ENCODE peak calls at places on chromosomes 12 and 14, in five cellular contexts. Q, G, T, Y and F are unnamed samples.

GRCh38 chr14:61461808-61462275 is 140.5 kb downstream of the PRKCH start:
- DNase-seq in Q (peak; percentile 73), G (peak; percentile 68), T (peak; percentile 80), Y (peak; percentile 60), F (peak; percentile 70)

GRCh38 chr14:62269204-62269603 is 507.0 kb downstream of the SNAPC1 start:
- DNase-seq in Q (no peak), G (no peak), T (no peak), Y (no peak), F (peak; percentile 6)

GRCh38 chr12:2301531-2302461 is 249.0 kb downstream of the CACNA1C start:
- DNase-seq in Q (no peak), G (no peak), T (no peak), Y (no peak), F (no peak)

GRCh38 chr14:51546603-51547258 is 105.0 kb upstream of the FRMD6 start:
- DNase-seq in Q (no peak), G (no peak), T (no peak), Y (no peak), F (no peak)

GRCh38 chr14:82642425-82642824 is 1108.8 kb upstream of the SEL1L start:
- DNase-seq in Q (peak; percentile 5), G (no peak), T (no peak), Y (peak; percentile 23), F (no peak)

GRCh38 chr14:39431416-39432178 is 636 bp downstream of the FBXO33 start:
- DNase-seq in Q (peak; percentile 16), G (peak; percentile 51), T (peak; percentile 50), Y (peak; percentile 35), F (peak; percentile 68)

GRCh38 chr14:68816183-68816942 is 23.5 kb upstream of the ZFP36L1 start:
- DNase-seq in Q (peak; percentile 93), G (peak; percentile 63), T (peak; percentile 89), Y (peak; percentile 87), F (peak; percentile 84)

GRCh38 chr14:65103150-65103760 is 938 bp upstream of the MAX start:
- DNase-seq in Q (peak; percentile 32), G (peak; percentile 24), T (no peak), Y (peak; percentile 44), F (peak; percentile 84)

GRCh38 chr14:90671382-90671781 is 144.8 kb downstream of the TTC7B start:
- DNase-seq in Q (no peak), G (no peak), T (peak; percentile 27), Y (no peak), F (no peak)

GRCh38 chr12:2693204-2693860 is 101.4 kb upstream of the FKBP4 start:
- DNase-seq in Q (no peak), G (no peak), T (no peak), Y (no peak), F (peak; percentile 31)

GRCh38 chr12:116406529-116406928 is 129.0 kb upstream of the MED13L start:
- DNase-seq in Q (peak; percentile 90), G (peak; percentile 71), T (no peak), Y (peak; percentile 55), F (peak; percentile 100)

GRCh38 chr12:79400481-79400880 is 290.3 kb downstream of the PAWR start:
- DNase-seq in Q (no peak), G (no peak), T (no peak), Y (no peak), F (no peak)

DNA sequence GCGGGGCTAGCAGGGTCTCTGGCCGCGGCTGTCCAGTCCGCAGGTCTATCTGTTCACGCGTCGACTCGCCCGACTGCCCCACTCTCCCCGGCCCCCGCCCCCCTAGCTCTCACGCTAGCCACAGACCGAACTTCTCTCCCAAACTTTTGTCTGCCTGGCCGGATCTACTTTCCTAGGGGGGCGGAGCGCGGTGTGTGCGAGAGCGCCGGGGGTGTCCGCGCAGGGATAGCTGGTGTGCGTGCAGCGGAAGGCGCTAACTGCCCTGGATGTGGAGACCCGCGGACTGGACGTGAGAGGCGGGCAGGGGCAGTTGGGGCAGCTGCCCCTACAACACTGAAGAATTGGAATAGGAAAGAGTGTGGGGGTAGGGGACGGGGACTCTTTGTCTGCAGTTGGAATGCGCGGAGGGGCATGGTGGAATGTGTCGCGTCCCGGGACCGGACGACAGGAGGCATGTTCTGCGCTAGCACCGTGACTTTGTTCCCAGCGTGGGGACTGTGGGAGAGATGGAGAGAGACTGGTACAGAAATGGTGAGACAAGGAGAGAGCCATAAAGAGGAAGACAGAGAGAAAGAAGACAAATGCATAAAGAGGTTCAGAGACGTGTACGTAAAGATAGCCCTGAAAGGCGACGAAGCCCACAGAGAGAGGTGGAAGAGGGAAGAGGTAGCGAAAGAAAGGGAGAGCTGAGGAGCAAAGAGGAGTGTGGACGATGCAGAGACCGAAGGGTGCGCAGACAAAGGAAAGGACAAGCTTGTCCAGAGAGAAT is at the start of gene AJUBA:
- DNase-seq in Q (peak; percentile 95), G (peak; percentile 98), T (peak; percentile 88), Y (peak; percentile 93), F (peak; percentile 92)
- TF ChIP-seq MYC in Q (no peak), G (no peak), T (peak; percentile 12), Y (peak; percentile 71), F (peak; percentile 37)

GRCh38 chr12:100200450-100201181 is at the start of gene ACTR6:
- DNase-seq in Q (peak; percentile 93), G (peak; percentile 93), T (peak; percentile 96), Y (peak; percentile 97), F (peak; percentile 97)

GRCh38 chr12:100199347-100200136 is 1.1 kb upstream of the ACTR6 start:
- DNase-seq in Q (peak; percentile 69), G (peak; percentile 73), T (peak; percentile 20), Y (peak; percentile 82), F (peak; percentile 85)

GRCh38 chr12:100197486-100197885 is 3.1 kb upstream of the ACTR6 start:
- DNase-seq in Q (no peak), G (no peak), T (no peak), Y (no peak), F (no peak)

GRCh38 chr12:100199023-100199346 is 1.6 kb upstream of the ACTR6 start:
- DNase-seq in Q (no peak), G (no peak), T (no peak), Y (no peak), F (no peak)

DNA sequence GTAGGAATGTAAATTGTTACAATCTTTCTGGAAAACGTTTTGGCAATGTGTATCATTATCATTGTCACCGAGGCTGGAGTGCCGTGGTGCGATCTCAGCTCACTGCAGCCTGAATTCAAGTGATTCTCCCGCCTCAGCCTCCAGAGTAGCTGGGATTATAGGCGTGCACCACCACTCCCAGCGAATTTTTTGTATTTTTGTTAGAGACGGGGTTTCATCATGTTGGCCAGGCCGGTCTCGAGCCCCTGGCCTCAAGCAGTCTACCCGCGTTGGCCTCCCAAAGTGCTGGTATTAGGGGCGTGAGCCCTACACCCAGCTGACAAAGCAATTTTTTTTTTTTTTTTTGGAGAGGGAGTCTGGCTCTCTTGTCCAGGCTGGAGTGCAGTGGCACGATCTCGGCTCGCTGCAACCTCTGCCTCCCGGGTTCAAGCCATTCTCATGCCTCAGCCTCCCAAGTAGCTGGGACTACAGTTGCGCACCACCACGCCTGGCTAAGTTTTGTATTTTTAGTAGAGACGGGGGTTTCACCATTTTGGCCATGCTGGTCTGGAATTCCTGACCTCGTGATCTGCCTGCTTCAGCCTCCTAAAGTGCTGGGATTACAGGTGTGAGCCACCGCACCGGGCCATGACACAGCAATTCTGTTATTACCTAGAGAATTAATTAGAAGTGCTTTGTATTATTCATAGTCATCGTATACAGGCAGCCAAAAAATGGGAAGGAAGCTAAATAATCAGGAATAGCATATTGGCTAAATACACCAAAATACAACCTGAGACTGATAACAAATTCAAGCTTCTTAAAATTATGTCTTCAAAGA is 1.2 kb downstream of the ACTR6 start:
- DNase-seq in Q (no peak), G (no peak), T (no peak), Y (peak; percentile 25), F (no peak)
- TF ChIP-seq MAX in Q (no peak), G (no peak), T (no peak), Y (no peak), F (no peak)

GRCh38 chr12:59570134-59570533 is 25.7 kb upstream of the SLC16A7 start:
- DNase-seq in Q (no peak), G (no peak), T (no peak), Y (no peak), F (no peak)
- TF ChIP-seq MYC in Q (no peak), G (no peak), T (no peak), Y (no peak), F (no peak)

GRCh38 chr14:32073537-32074189 is 3.4 kb upstream of the ARHGAP5 start:
- DNase-seq in Q (peak; percentile 71), G (peak; percentile 94), T (peak; percentile 85), Y (peak; percentile 76), F (peak; percentile 73)

GRCh38 chr14:32074887-32075572 is 2.1 kb upstream of the ARHGAP5 start:
- DNase-seq in Q (no peak), G (peak; percentile 23), T (no peak), Y (no peak), F (no peak)

GRCh38 chr14:32076278-32077080 is 625 bp upstream of the ARHGAP5 start:
- DNase-seq in Q (peak; percentile 74), G (peak; percentile 98), T (peak; percentile 94), Y (peak; percentile 95), F (peak; percentile 80)

GRCh38 chr14:32077081-32078029 is at the start of gene ARHGAP5:
- DNase-seq in Q (no peak), G (peak; percentile 58), T (peak; percentile 63), Y (no peak), F (peak; percentile 37)

GRCh38 chr14:32075636-32076277 is 1.3 kb upstream of the ARHGAP5 start:
- DNase-seq in Q (peak; percentile 43), G (peak; percentile 34), T (no peak), Y (peak; percentile 23), F (peak; percentile 20)
- TF ChIP-seq MAX in Q (no peak), G (no peak), T (no peak), Y (no peak), F (no peak)

DNA sequence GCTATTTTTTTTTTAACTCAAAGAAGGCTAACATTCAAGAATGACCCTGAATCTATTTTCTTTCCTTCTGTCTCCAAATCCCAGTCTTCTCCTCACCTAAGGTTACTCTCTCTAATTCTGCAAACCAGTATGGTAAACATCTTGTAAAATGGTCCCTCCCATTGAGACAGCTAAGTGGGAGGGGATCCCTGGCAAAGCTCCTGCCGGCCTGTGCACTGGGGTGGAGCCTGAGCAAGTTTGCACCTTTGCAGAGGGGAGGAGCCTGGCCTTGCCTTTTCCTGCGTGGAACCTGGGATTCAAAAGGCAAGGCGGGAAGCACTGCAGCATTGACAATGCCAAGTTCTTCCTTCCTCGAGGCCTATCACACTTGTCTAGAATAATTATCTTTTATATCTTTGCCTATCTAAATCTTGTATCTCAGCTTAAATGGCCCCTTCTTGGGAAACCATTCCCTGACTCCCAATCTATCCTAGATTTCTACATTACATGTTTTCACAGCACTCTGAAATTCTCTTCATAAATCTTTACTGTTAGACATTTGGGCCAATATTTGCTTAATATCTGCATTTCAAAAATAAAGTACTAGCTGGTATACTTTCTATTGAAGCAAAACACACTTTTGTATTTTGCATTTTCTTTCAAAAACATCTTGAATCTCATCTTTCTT is 83.0 kb downstream of the EPS8 start:
- DNase-seq in Q (no peak), G (no peak), T (no peak), Y (peak; percentile 3), F (no peak)
- TF ChIP-seq MYC in Q (no peak), G (no peak), T (no peak), Y (no peak), F (no peak)

DNA sequence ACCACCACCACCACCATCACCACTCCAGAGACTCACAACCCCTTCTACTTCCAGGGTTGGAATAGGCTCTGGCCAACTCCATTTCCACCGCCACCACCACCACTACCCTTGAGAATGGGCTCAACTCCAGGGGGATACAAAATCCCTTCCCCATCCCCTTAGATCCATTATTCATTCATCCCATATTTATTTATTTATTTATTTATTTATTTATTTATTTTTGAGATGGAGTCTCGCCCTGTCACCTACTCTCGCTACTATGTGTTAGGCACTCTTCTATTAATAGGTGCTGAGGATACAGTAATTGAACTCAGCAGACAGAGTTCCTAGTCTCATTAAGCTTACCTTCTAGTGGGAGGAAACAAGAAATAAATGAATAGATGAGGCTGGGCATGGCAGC is 4.8 kb upstream of the ADCY6 start:
- DNase-seq in Q (no peak), G (no peak), T (no peak), Y (no peak), F (no peak)
- TF ChIP-seq MAX in Q (no peak), G (no peak), T (no peak), Y (no peak), F (no peak)

GRCh38 chr14:33475623-33476022 is 475.3 kb downstream of the EGLN3 start:
- DNase-seq in Q (no peak), G (peak; percentile 58), T (peak; percentile 88), Y (no peak), F (peak; percentile 34)
- TF ChIP-seq MYC in Q (no peak), G (no peak), T (no peak), Y (no peak), F (no peak)